ENCODE peak calls at places on chromosomes 6 and 20, in seven cellular contexts. G is heart right ventricle, U is transverse colon, V is lower lobe of right lung, S is esophagus squamous epithelium, D is tibial nerve, R is PC-9. C is an unnamed sample.

GRCh38 chr6:17210683-17211082 is 70.5 kb upstream of the RBM24 start:
- DNase-seq in D (no peak), U (no peak), R (no peak), S (no peak), G (no peak), V (no peak), C (no peak)

GRCh38 chr6:44373051-44373450 is 14.5 kb upstream of the CDC5L start:
- DNase-seq in G (no peak), V (no peak), R (no peak), D (no peak), U (no peak), S (no peak), C (no peak)

GRCh38 chr20:59146801-59147118 is 16.9 kb upstream of the ZNF831 start:
- DNase-seq in D (no peak), V (no peak), S (no peak), U (no peak), R (no peak), G (no peak), C (no peak)

GRCh38 chr20:45822863-45823262 is 4.2 kb downstream of the TNNC2 start:
- DNase-seq in G (no peak), D (no peak), S (no peak), U (peak; percentile 64), V (no peak), R (peak; percentile 68), C (peak; percentile 22)

GRCh38 chr6:10315034-10315433 is 99.8 kb downstream of the TFAP2A start:
- DNase-seq in G (no peak), D (no peak), U (no peak), R (no peak), V (no peak), S (no peak), C (no peak)

GRCh38 chr6:10412165-10412947 is 2.5 kb downstream of the TFAP2A start:
- DNase-seq in G (no peak), U (no peak), R (peak; percentile 79), D (no peak), V (peak; percentile 50), S (no peak), C (peak; percentile 78)

GRCh38 chr6:17012421-17013225 is 89.2 kb upstream of the STMND1 start:
- DNase-seq in S (no peak), G (no peak), R (no peak), D (no peak), U (peak; percentile 10), V (no peak), C (peak; percentile 33)

GRCh38 chr20:59033093-59033492 is 958 bp upstream of the ATP5F1E start:
- DNase-seq in U (no peak), R (no peak), S (no peak), V (no peak), D (no peak), G (no peak), C (no peak)

GRCh38 chr20:60214901-60215522 is 256.8 kb downstream of the CDH26 start:
- DNase-seq in D (no peak), G (no peak), V (no peak), U (no peak), R (no peak), S (no peak), C (no peak)

GRCh38 chr6:11328613-11329247 is 96.3 kb upstream of the NEDD9 start:
- DNase-seq in G (no peak), U (no peak), S (no peak), D (no peak), R (no peak), V (no peak), C (no peak)

GRCh38 chr6:157760589-157761330 is 62.3 kb upstream of the SNX9 start:
- DNase-seq in V (no peak), U (no peak), R (peak; percentile 22), S (no peak), G (no peak), D (no peak), C (no peak)

GRCh38 chr6:157759028-157759427 is 64.0 kb upstream of the SNX9 start:
- DNase-seq in S (no peak), V (no peak), G (no peak), D (no peak), R (no peak), U (no peak), C (no peak)

GRCh38 chr6:157761331-157761921 is 61.6 kb upstream of the SNX9 start:
- DNase-seq in G (no peak), S (no peak), U (no peak), V (no peak), D (no peak), R (no peak), C (no peak)

GRCh38 chr6:157758516-157759023 is 64.5 kb upstream of the SNX9 start:
- DNase-seq in V (no peak), U (no peak), R (no peak), S (no peak), G (no peak), D (no peak), C (no peak)

DNA sequence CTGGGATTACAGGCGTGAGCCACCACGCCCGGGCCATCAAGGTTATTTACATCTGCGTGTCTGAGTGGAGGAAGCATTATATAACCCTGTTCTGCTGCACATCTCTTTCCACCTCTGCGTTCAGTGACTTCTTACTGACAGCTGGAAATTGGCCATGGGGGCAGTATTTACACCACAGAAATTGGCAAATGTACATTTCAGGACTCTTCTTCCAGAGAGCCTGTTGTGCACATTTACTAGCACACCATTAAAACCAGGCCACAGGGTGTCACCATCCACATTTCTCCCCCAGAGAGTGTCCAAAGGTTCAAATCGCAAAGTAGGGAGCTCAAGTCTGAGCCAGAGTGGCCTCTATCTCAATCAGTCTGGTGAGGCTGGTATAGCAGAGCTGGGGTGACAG is 62.9 kb upstream of the SNX9 start:
- DNase-seq in R (no peak), G (no peak), U (no peak), V (no peak), S (no peak), D (no peak), C (no peak)
- H3K4me1 ChIP-seq in R (peaks cover 58% of the 10 kb centered on the region), G (peaks cover 70% of the 10 kb centered on the region), U (peaks cover 55% of the 10 kb centered on the region), V (peaks cover 46% of the 10 kb centered on the region), S (peaks cover 66% of the 10 kb centered on the region), D (peaks cover 52% of the 10 kb centered on the region), C (peaks cover 5% of the 10 kb centered on the region)

DNA sequence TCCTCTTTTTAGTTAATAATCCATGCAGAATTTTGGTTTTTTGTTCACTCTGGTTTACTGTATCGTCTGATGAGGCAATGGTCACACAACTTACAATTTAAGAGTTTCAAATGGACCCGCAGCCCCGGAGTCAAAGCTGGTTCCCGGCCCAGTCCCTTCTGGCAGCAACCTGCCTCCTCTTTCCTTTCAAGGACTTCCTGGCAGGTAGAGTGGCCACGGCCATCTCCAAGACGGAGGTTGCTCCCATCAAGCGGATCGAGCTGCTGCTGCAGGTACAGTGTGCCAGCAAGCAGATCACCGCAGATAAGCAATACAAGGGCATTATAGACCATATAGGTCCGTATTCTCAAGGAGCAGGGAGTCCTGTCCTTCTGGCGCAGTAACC is 218.2 kb downstream of the GJA1 start:
- DNase-seq in D (no peak), S (no peak), U (no peak), R (no peak), V (no peak), G (no peak), C (no peak)
- H3K27ac ChIP-seq in D (peak overlapping the region; percentile 63), S (no peak overlapping the region), U (peak overlapping the region; percentile 10), R (no peak overlapping the region), V (no peak overlapping the region), G (peak overlapping the region; percentile 60), C (no peak overlapping the region)

GRCh38 chr6:168370310-168370991 is 50.9 kb upstream of the DACT2 start:
- DNase-seq in G (peak; percentile 82), U (peak; percentile 85), V (peak; percentile 74), R (peak; percentile 25), D (peak; percentile 45), S (no peak), C (peak; percentile 78)
- TF ChIP-seq CTCF in G (peak; percentile 84), U (peak; percentile 88), V (peak; percentile 82), R (peak; percentile 88), D (peak; percentile 70), S (peak; percentile 96), C (peak; percentile 91)

DNA sequence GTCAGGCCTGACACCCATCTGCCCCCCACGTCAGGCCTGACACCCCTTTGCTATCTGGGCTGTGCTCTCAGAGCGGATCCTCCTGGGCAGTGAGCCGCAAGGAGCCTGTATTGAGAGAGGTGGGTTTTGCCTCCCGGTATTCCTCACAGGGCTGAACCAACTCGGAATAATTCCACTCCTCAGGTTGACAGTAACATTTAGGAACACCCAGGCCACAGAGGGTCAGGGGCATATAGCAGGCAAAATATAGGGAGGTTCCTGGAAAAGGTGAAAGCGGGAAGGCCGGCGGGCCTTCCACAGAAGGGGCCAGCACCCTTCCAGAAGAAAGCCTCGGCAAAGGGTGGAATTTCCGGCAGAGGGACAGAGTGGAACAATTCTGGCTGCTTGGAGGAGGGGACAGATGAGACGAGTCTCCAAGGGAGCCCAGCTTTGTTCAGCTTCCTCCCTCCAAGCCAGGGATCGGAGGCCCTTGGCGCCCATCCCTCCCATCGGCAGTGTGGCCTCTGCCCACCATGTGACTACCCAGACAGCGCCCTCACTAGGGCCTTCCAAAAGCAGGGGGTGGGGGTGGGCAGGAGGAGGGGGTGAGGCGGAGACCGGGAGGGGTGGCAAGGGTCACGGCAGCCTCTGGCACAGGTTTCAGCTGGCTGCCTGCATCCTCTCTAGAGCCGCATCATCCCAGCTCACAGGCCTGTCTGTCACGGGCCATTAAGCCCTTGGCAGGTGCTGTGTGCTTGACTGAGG is 6.6 kb upstream of the FGD2 start:
- DNase-seq in U (no peak), S (no peak), R (no peak), D (no peak), G (peak; percentile 50), V (no peak), C (no peak)
- H3K4me1 ChIP-seq in U (no peaks in the 10 kb centered on the region), S (peaks cover 19% of the 10 kb centered on the region), R (no peaks in the 10 kb centered on the region), D (no peaks in the 10 kb centered on the region), G (peaks cover 6% of the 10 kb centered on the region), V (peaks cover 21% of the 10 kb centered on the region), C (no peaks in the 10 kb centered on the region)

DNA sequence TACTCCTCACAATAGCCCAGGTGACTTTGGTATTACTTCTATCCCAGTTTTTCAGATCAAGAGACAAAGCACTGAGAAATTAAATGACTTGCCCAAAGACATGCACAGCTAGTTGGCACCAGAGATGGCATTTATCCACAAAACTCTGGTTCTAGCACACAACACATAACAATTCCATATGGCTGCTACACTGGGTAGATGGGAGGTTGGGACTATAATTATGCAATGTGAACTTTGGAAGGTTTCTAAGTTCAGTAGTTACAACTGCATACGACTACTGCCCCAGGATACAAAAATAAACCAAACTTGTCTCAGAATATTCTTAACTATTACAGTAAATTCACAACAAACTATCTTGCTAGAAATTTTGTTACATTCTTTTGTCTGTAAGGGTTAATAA is 54.2 kb upstream of the MLIP start:
- DNase-seq in D (no peak), S (no peak), G (no peak), R (no peak), V (no peak), U (no peak), C (no peak)
- H3K27ac ChIP-seq in D (peak overlapping the region; percentile 31), S (no peak overlapping the region), G (peak overlapping the region; percentile 83), R (no peak overlapping the region), V (no peak overlapping the region), U (no peak overlapping the region), C (no peak overlapping the region)

DNA sequence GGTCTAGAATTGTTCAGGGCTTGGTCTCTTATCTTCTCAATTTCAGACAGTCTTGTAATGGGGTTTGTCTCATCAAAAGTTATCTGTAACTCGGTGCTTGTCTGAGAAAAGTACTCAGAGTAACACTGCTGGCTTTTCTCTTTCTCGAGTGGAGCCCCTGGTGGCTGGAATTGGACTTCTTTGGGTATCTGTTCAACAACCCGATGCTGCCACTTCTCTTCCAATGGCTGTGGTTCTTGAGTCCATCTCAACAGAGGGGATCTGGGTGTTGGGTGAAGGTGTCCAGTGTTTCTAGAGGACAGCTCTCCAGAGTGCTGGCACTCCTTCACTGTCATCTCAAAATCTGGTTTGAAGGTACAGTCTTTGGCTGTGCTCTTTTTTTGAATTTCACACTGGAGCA is 24.6 kb downstream of the DST start:
- DNase-seq in R (no peak), D (no peak), G (no peak), U (no peak), V (no peak), S (no peak), C (no peak)
- TF ChIP-seq CTCF in R (no peak), D (no peak), G (no peak), U (no peak), V (no peak), S (no peak), C (no peak)

C was measured in prostate gland.